ENCODE peak calls at places on chromosomes 16 and 17, in five cellular contexts. One of them, this sample, is unnamed.

GRCh38 chr17:51389875-51390274 is 129.5 kb downstream of the UTP18 start:
- DNase-seq in NT2/D1: no peak
- DNase-seq in H1: no peak
- DNase-seq in HepG2: no peak
- DNase-seq in GM12878: no peak
- DNase-seq in this sample: no peak

GRCh38 chr16:72908362-72908838 is 139.5 kb downstream of the ZFHX3 start:
- DNase-seq in NT2/D1: no peak
- DNase-seq in H1: no peak
- DNase-seq in HepG2: no peak
- DNase-seq in GM12878: no peak
- DNase-seq in this sample: no peak

GRCh38 chr17:80585880-80586279 is 41.2 kb downstream of the RPTOR start:
- DNase-seq in NT2/D1: no peak
- DNase-seq in H1: no peak
- DNase-seq in HepG2: no peak
- DNase-seq in GM12878: no peak
- DNase-seq in this sample: no peak

GRCh38 chr17:17269926-17270773 is 10.9 kb downstream of the COPS3 start:
- DNase-seq in NT2/D1: peak
- DNase-seq in H1: peak
- DNase-seq in HepG2: peak
- DNase-seq in GM12878: no peak
- DNase-seq in this sample: no peak

GRCh38 chr17:37755455-37755854 is 10.6 kb upstream of the HNF1B start:
- DNase-seq in NT2/D1: no peak
- DNase-seq in H1: no peak
- DNase-seq in HepG2: no peak
- DNase-seq in GM12878: no peak
- DNase-seq in this sample: no peak

GRCh38 chr17:17896746-17897145 is 60.0 kb upstream of the SREBF1 start:
- DNase-seq in NT2/D1: no peak
- DNase-seq in H1: no peak
- DNase-seq in HepG2: no peak
- DNase-seq in GM12878: no peak
- DNase-seq in this sample: no peak

GRCh38 chr16:86809458-86809955 is 231.2 kb downstream of the FOXL1 start:
- DNase-seq in NT2/D1: no peak
- DNase-seq in H1: no peak
- DNase-seq in HepG2: no peak
- DNase-seq in GM12878: no peak
- DNase-seq in this sample: no peak

GRCh38 chr17:81063488-81064093 is 28.6 kb downstream of the BAIAP2 start:
- DNase-seq in NT2/D1: no peak
- DNase-seq in H1: no peak
- DNase-seq in HepG2: no peak
- DNase-seq in GM12878: no peak
- DNase-seq in this sample: no peak

GRCh38 chr17:27491713-27492190 is 35.5 kb downstream of the KSR1 start:
- DNase-seq in NT2/D1: no peak
- DNase-seq in H1: no peak
- DNase-seq in HepG2: no peak
- DNase-seq in GM12878: no peak
- DNase-seq in this sample: no peak

GRCh38 chr17:76139801-76140660 is 1.0 kb downstream of the FOXJ1 start:
- DNase-seq in NT2/D1: no peak
- DNase-seq in H1: peak
- DNase-seq in HepG2: no peak
- DNase-seq in GM12878: no peak
- DNase-seq in this sample: no peak

GRCh38 chr17:42586514-42587230 is 9.1 kb upstream of the PSMC3IP start:
- DNase-seq in NT2/D1: no peak
- DNase-seq in H1: no peak
- DNase-seq in HepG2: no peak
- DNase-seq in GM12878: no peak
- DNase-seq in this sample: no peak

GRCh38 chr17:46866325-46866724 is 14.9 kb downstream of the WNT9B start:
- DNase-seq in NT2/D1: no peak
- DNase-seq in H1: no peak
- DNase-seq in HepG2: no peak
- DNase-seq in GM12878: no peak
- DNase-seq in this sample: no peak

GRCh38 chr17:39752241-39752831 is 14.6 kb downstream of the GRB7 start:
- DNase-seq in NT2/D1: no peak
- DNase-seq in H1: no peak
- DNase-seq in HepG2: no peak
- DNase-seq in GM12878: no peak
- DNase-seq in this sample: no peak

GRCh38 chr17:73068322-73069153 is 23.9 kb downstream of the SLC39A11 start:
- DNase-seq in NT2/D1: no peak
- DNase-seq in H1: no peak
- DNase-seq in HepG2: peak
- DNase-seq in GM12878: no peak
- DNase-seq in this sample: no peak

GRCh38 chr16:66474750-66475199 is 47.7 kb downstream of the BEAN1 start:
- DNase-seq in NT2/D1: no peak
- DNase-seq in H1: peak
- DNase-seq in HepG2: no peak
- DNase-seq in GM12878: peak
- DNase-seq in this sample: no peak

GRCh38 chr16:69478685-69479084 is 54.3 kb downstream of the CYB5B start:
- DNase-seq in NT2/D1: no peak
- DNase-seq in H1: no peak
- DNase-seq in HepG2: no peak
- DNase-seq in GM12878: no peak
- DNase-seq in this sample: no peak

GRCh38 chr17:34305061-34305460 is 14.2 kb upstream of the CCL8 start:
- DNase-seq in NT2/D1: no peak
- DNase-seq in H1: no peak
- DNase-seq in HepG2: no peak
- DNase-seq in GM12878: no peak
- DNase-seq in this sample: no peak

GRCh38 chr17:19644493-19645210 is 3.9 kb upstream of the ALDH3A2 start:
- DNase-seq in NT2/D1: no peak
- DNase-seq in H1: no peak
- DNase-seq in HepG2: no peak
- DNase-seq in GM12878: no peak
- DNase-seq in this sample: no peak

GRCh38 chr16:79685871-79686270 is 85.3 kb upstream of the MAF start:
- DNase-seq in NT2/D1: no peak
- DNase-seq in H1: no peak
- DNase-seq in HepG2: no peak
- DNase-seq in GM12878: no peak
- DNase-seq in this sample: no peak

GRCh38 chr16:79691001-79691400 is 90.5 kb upstream of the MAF start:
- DNase-seq in NT2/D1: no peak
- DNase-seq in H1: no peak
- DNase-seq in HepG2: no peak
- DNase-seq in GM12878: no peak
- DNase-seq in this sample: no peak

GRCh38 chr16:79687249-79687768 is 86.8 kb upstream of the MAF start:
- DNase-seq in NT2/D1: no peak
- DNase-seq in H1: no peak
- DNase-seq in HepG2: no peak
- DNase-seq in GM12878: no peak
- DNase-seq in this sample: no peak

GRCh38 chr16:79690159-79690558 is 89.6 kb upstream of the MAF start:
- DNase-seq in NT2/D1: no peak
- DNase-seq in H1: no peak
- DNase-seq in HepG2: no peak
- DNase-seq in GM12878: no peak
- DNase-seq in this sample: no peak
- TF ChIP-seq SUZ12 in NT2/D1: no peak
- TF ChIP-seq SUZ12 in H1: no peak
- TF ChIP-seq SUZ12 in HepG2: no peak
- TF ChIP-seq SUZ12 in GM12878: no peak
- TF ChIP-seq SUZ12 in this sample: no peak

DNA sequence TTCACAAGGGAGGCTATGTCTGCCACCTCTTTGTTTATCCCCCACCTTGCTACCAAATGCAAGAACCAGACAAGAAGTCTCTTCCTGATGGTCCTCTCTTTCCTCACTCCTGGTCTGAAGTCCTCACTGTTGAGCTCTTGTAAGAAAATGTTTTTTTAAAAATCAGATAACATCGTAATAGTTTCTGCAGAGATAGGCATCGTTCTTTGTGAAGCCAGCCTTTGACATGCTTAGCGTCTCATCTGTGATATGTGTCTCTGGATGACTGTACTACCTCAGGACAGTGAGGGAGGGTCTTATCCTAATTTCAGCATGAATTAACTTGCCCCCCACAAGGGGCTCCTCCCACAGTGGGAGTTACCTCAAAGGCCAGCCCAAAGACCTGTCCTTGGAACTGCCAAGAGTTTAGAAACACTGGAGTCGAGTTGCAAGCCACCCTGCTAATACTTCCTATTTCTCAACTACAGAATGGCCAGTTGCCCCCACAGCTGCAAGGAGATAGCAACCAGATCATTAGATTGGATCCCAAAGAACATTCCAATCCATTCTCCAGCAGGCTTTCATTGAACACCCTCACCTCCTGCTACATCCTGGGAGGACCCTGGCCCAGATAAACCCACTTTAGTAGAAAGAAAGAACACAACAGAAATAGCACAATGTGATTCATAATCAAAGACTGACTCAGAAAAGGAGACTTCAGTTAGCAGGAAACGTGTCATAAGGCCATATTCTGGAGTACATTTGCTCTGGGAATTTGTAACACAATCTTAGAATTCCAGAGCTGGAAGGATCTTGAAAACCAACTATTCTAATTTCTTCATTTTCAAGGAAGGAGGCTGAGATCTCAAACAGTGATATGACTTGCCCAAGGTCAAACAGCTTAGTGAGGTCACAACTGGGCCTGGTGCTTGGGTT is 151.0 kb downstream of the IRX3 start:
- DNase-seq in NT2/D1: no peak
- DNase-seq in H1: no peak
- DNase-seq in HepG2: no peak
- DNase-seq in GM12878: no peak
- DNase-seq in this sample: no peak
- TF ChIP-seq SUZ12 in NT2/D1: no peak
- TF ChIP-seq SUZ12 in H1: no peak
- TF ChIP-seq SUZ12 in HepG2: no peak
- TF ChIP-seq SUZ12 in GM12878: no peak
- TF ChIP-seq SUZ12 in this sample: no peak

GRCh38 chr17:8836821-8837426 is 30.6 kb downstream of the PIK3R6 start:
- DNase-seq in NT2/D1: no peak
- DNase-seq in H1: peak
- DNase-seq in HepG2: no peak
- DNase-seq in GM12878: no peak
- DNase-seq in this sample: no peak
- TF ChIP-seq SUZ12 in NT2/D1: no peak
- TF ChIP-seq SUZ12 in H1: no peak
- TF ChIP-seq SUZ12 in HepG2: no peak
- TF ChIP-seq SUZ12 in GM12878: no peak
- TF ChIP-seq SUZ12 in this sample: no peak

GRCh38 chr17:36610472-36610871 is 9.1 kb downstream of the MRM1 start:
- DNase-seq in NT2/D1: no peak
- DNase-seq in H1: no peak
- DNase-seq in HepG2: no peak
- DNase-seq in GM12878: no peak
- DNase-seq in this sample: no peak

GRCh38 chr17:36608794-36609497 is 7.6 kb downstream of the MRM1 start:
- DNase-seq in NT2/D1: no peak
- DNase-seq in H1: peak
- DNase-seq in HepG2: no peak
- DNase-seq in GM12878: no peak
- DNase-seq in this sample: no peak

GRCh38 chr17:36611345-36612072 is 10.1 kb downstream of the MRM1 start:
- DNase-seq in NT2/D1: no peak
- DNase-seq in H1: no peak
- DNase-seq in HepG2: no peak
- DNase-seq in GM12878: no peak
- DNase-seq in this sample: no peak

GRCh38 chr17:36609498-36609862 is 8.1 kb downstream of the MRM1 start:
- DNase-seq in NT2/D1: no peak
- DNase-seq in H1: no peak
- DNase-seq in HepG2: no peak
- DNase-seq in GM12878: no peak
- DNase-seq in this sample: no peak

GRCh38 chr17:36608280-36608679 is 6.9 kb downstream of the MRM1 start:
- DNase-seq in NT2/D1: no peak
- DNase-seq in H1: no peak
- DNase-seq in HepG2: no peak
- DNase-seq in GM12878: no peak
- DNase-seq in this sample: no peak
- TF ChIP-seq SUZ12 in NT2/D1: no peak
- TF ChIP-seq SUZ12 in H1: no peak
- TF ChIP-seq SUZ12 in HepG2: no peak
- TF ChIP-seq SUZ12 in GM12878: no peak
- TF ChIP-seq SUZ12 in this sample: no peak

DNA sequence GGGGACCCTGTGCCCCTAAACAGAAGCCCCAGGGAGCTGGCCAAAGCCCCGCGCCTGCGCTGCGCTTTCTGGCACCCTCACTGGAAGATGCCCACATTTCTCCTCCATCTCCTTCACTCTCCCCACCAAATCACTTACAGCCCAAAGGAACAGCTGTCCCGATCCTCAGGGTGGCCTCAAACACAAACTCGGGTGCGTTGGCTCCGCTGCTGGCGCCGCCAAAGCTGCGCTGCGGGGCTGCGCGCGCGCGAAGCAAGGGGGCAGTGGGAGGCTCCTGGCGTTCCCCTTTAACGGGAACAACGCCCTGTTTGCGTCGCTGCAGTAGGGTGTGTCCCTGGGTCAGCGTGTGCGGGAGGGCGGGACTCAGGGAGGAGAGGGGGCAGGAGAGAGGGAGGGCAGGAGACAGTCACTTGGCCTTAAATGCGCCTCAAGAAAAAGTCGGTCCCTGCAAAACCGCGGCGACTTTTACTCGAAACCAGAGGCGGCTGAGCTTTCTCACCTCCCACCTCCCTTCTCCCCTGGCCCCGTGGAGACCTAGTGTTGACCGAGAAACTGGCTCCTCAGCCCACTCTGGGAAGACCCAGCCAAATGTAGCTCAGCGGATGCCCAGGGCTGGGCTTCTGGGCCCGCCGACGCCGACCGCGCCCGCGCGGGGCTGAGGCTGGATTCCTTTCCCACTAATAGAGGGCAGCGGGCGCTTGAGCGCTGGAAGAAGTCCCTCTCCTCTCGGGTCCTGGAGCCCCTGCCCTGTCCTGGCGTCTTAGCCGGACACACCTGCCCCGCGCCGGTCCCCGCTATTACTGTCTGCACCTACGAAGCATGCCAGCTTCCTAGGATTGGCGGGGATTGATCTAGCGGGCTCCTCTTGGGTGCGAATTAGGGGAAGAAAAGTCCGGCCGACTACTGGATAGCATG is 2.6 kb downstream of the PMP22 start:
- DNase-seq in NT2/D1: peak
- DNase-seq in H1: peak
- DNase-seq in HepG2: no peak
- DNase-seq in GM12878: no peak
- DNase-seq in this sample: peak
- TF ChIP-seq SUZ12 in NT2/D1: no peak
- TF ChIP-seq SUZ12 in H1: peak
- TF ChIP-seq SUZ12 in HepG2: no peak
- TF ChIP-seq SUZ12 in GM12878: no peak
- TF ChIP-seq SUZ12 in this sample: no peak

This sample was measured in HEK293T.